ENCODE peak calls at places on chromosomes 16 and 17, in five cellular contexts. One of them, this sample, is unnamed.

GRCh38 chr17:30969989-30970680 is 704 bp upstream of the RNF135 start:
- DNase-seq in CD8-positive, alpha-beta T cell: no peak
- DNase-seq in stimulated activated naive B cell treated with anti-CD40 and anti-IgM and Interleukin-4, amounts not matched to agents 10 μg/mL and 1 μg/mL and 100 μg/mL, for 72 hours: peak
- DNase-seq in anterior cingulate cortex: no peak
- DNase-seq in mesothelial cell of epicardium: peak
- DNase-seq in this sample: no peak

GRCh38 chr16:1832831-1833454 is 5.9 kb downstream of the FAHD1 start:
- DNase-seq in CD8-positive, alpha-beta T cell: no peak
- DNase-seq in stimulated activated naive B cell treated with anti-CD40 and anti-IgM and Interleukin-4, amounts not matched to agents 10 μg/mL and 1 μg/mL and 100 μg/mL, for 72 hours: no peak
- DNase-seq in anterior cingulate cortex: no peak
- DNase-seq in mesothelial cell of epicardium: no peak
- DNase-seq in this sample: no peak

GRCh38 chr17:27488263-27488662 is 32.0 kb downstream of the KSR1 start:
- DNase-seq in CD8-positive, alpha-beta T cell: no peak
- DNase-seq in stimulated activated naive B cell treated with anti-CD40 and anti-IgM and Interleukin-4, amounts not matched to agents 10 μg/mL and 1 μg/mL and 100 μg/mL, for 72 hours: no peak
- DNase-seq in anterior cingulate cortex: no peak
- DNase-seq in mesothelial cell of epicardium: no peak
- DNase-seq in this sample: no peak

GRCh38 chr17:1787301-1787902 is 25.5 kb downstream of the SERPINF1 start:
- DNase-seq in CD8-positive, alpha-beta T cell: no peak
- DNase-seq in stimulated activated naive B cell treated with anti-CD40 and anti-IgM and Interleukin-4, amounts not matched to agents 10 μg/mL and 1 μg/mL and 100 μg/mL, for 72 hours: no peak
- DNase-seq in anterior cingulate cortex: no peak
- DNase-seq in mesothelial cell of epicardium: no peak
- DNase-seq in this sample: no peak

GRCh38 chr16:28090646-28091377 is 27.3 kb upstream of the GSG1L start:
- DNase-seq in CD8-positive, alpha-beta T cell: no peak
- DNase-seq in stimulated activated naive B cell treated with anti-CD40 and anti-IgM and Interleukin-4, amounts not matched to agents 10 μg/mL and 1 μg/mL and 100 μg/mL, for 72 hours: no peak
- DNase-seq in anterior cingulate cortex: no peak
- DNase-seq in mesothelial cell of epicardium: no peak
- DNase-seq in this sample: no peak

GRCh38 chr17:16380640-16381495 is at the start of gene UBB:
- DNase-seq in CD8-positive, alpha-beta T cell: peak
- DNase-seq in stimulated activated naive B cell treated with anti-CD40 and anti-IgM and Interleukin-4, amounts not matched to agents 10 μg/mL and 1 μg/mL and 100 μg/mL, for 72 hours: peak
- DNase-seq in anterior cingulate cortex: peak
- DNase-seq in mesothelial cell of epicardium: peak
- DNase-seq in this sample: peak

GRCh38 chr17:74919440-74920305 is 3.4 kb downstream of the USH1G start:
- DNase-seq in CD8-positive, alpha-beta T cell: no peak
- DNase-seq in stimulated activated naive B cell treated with anti-CD40 and anti-IgM and Interleukin-4, amounts not matched to agents 10 μg/mL and 1 μg/mL and 100 μg/mL, for 72 hours: no peak
- DNase-seq in anterior cingulate cortex: no peak
- DNase-seq in mesothelial cell of epicardium: no peak
- DNase-seq in this sample: no peak

GRCh38 chr17:66123163-66123562 is 68.8 kb downstream of the CEP112 start:
- DNase-seq in CD8-positive, alpha-beta T cell: no peak
- DNase-seq in stimulated activated naive B cell treated with anti-CD40 and anti-IgM and Interleukin-4, amounts not matched to agents 10 μg/mL and 1 μg/mL and 100 μg/mL, for 72 hours: no peak
- DNase-seq in anterior cingulate cortex: no peak
- DNase-seq in mesothelial cell of epicardium: no peak
- DNase-seq in this sample: no peak

GRCh38 chr16:68756250-68757051 is 19.4 kb downstream of the CDH1 start:
- DNase-seq in CD8-positive, alpha-beta T cell: peak
- DNase-seq in stimulated activated naive B cell treated with anti-CD40 and anti-IgM and Interleukin-4, amounts not matched to agents 10 μg/mL and 1 μg/mL and 100 μg/mL, for 72 hours: peak
- DNase-seq in anterior cingulate cortex: no peak
- DNase-seq in mesothelial cell of epicardium: no peak
- DNase-seq in this sample: no peak

GRCh38 chr16:11328172-11329079 is 16.8 kb upstream of the RMI2 start:
- DNase-seq in CD8-positive, alpha-beta T cell: peak
- DNase-seq in stimulated activated naive B cell treated with anti-CD40 and anti-IgM and Interleukin-4, amounts not matched to agents 10 μg/mL and 1 μg/mL and 100 μg/mL, for 72 hours: peak
- DNase-seq in anterior cingulate cortex: no peak
- DNase-seq in mesothelial cell of epicardium: no peak
- DNase-seq in this sample: no peak

GRCh38 chr16:81945665-81946064 is 65.6 kb downstream of the SDR42E1 start:
- DNase-seq in CD8-positive, alpha-beta T cell: no peak
- DNase-seq in stimulated activated naive B cell treated with anti-CD40 and anti-IgM and Interleukin-4, amounts not matched to agents 10 μg/mL and 1 μg/mL and 100 μg/mL, for 72 hours: no peak
- DNase-seq in anterior cingulate cortex: no peak
- DNase-seq in mesothelial cell of epicardium: no peak
- DNase-seq in this sample: no peak

GRCh38 chr17:78903101-78903779 is at the start of gene CEP295NL:
- DNase-seq in CD8-positive, alpha-beta T cell: no peak
- DNase-seq in stimulated activated naive B cell treated with anti-CD40 and anti-IgM and Interleukin-4, amounts not matched to agents 10 μg/mL and 1 μg/mL and 100 μg/mL, for 72 hours: no peak
- DNase-seq in anterior cingulate cortex: peak
- DNase-seq in mesothelial cell of epicardium: no peak
- DNase-seq in this sample: no peak

GRCh38 chr16:85707528-85708095 is 18.9 kb upstream of the GINS2 start:
- DNase-seq in CD8-positive, alpha-beta T cell: no peak
- DNase-seq in stimulated activated naive B cell treated with anti-CD40 and anti-IgM and Interleukin-4, amounts not matched to agents 10 μg/mL and 1 μg/mL and 100 μg/mL, for 72 hours: no peak
- DNase-seq in anterior cingulate cortex: no peak
- DNase-seq in mesothelial cell of epicardium: no peak
- DNase-seq in this sample: no peak

GRCh38 chr16:22189473-22190168 is 16.5 kb upstream of the EEF2K start:
- DNase-seq in CD8-positive, alpha-beta T cell: peak
- DNase-seq in stimulated activated naive B cell treated with anti-CD40 and anti-IgM and Interleukin-4, amounts not matched to agents 10 μg/mL and 1 μg/mL and 100 μg/mL, for 72 hours: peak
- DNase-seq in anterior cingulate cortex: no peak
- DNase-seq in mesothelial cell of epicardium: peak
- DNase-seq in this sample: peak

GRCh38 chr16:86956437-86956836 is 360.8 kb downstream of the C16orf95 start:
- DNase-seq in CD8-positive, alpha-beta T cell: no peak
- DNase-seq in stimulated activated naive B cell treated with anti-CD40 and anti-IgM and Interleukin-4, amounts not matched to agents 10 μg/mL and 1 μg/mL and 100 μg/mL, for 72 hours: no peak
- DNase-seq in anterior cingulate cortex: no peak
- DNase-seq in mesothelial cell of epicardium: no peak
- DNase-seq in this sample: no peak

GRCh38 chr17:58535431-58535830 is 21.0 kb upstream of the MTMR4 start:
- DNase-seq in CD8-positive, alpha-beta T cell: no peak
- DNase-seq in stimulated activated naive B cell treated with anti-CD40 and anti-IgM and Interleukin-4, amounts not matched to agents 10 μg/mL and 1 μg/mL and 100 μg/mL, for 72 hours: no peak
- DNase-seq in anterior cingulate cortex: no peak
- DNase-seq in mesothelial cell of epicardium: no peak
- DNase-seq in this sample: no peak

GRCh38 chr17:61583242-61583641 is 7.8 kb downstream of the NACA2 start:
- DNase-seq in CD8-positive, alpha-beta T cell: no peak
- DNase-seq in stimulated activated naive B cell treated with anti-CD40 and anti-IgM and Interleukin-4, amounts not matched to agents 10 μg/mL and 1 μg/mL and 100 μg/mL, for 72 hours: no peak
- DNase-seq in anterior cingulate cortex: no peak
- DNase-seq in mesothelial cell of epicardium: no peak
- DNase-seq in this sample: no peak

GRCh38 chr17:21161498-21162393 is 35.0 kb downstream of the DHRS7B start:
- DNase-seq in CD8-positive, alpha-beta T cell: no peak
- DNase-seq in stimulated activated naive B cell treated with anti-CD40 and anti-IgM and Interleukin-4, amounts not matched to agents 10 μg/mL and 1 μg/mL and 100 μg/mL, for 72 hours: no peak
- DNase-seq in anterior cingulate cortex: no peak
- DNase-seq in mesothelial cell of epicardium: no peak
- DNase-seq in this sample: no peak

GRCh38 chr16:2799852-2800226 is 1.6 kb downstream of the PRSS41 start:
- DNase-seq in CD8-positive, alpha-beta T cell: no peak
- DNase-seq in stimulated activated naive B cell treated with anti-CD40 and anti-IgM and Interleukin-4, amounts not matched to agents 10 μg/mL and 1 μg/mL and 100 μg/mL, for 72 hours: no peak
- DNase-seq in anterior cingulate cortex: no peak
- DNase-seq in mesothelial cell of epicardium: no peak
- DNase-seq in this sample: no peak

GRCh38 chr16:28084209-28084608 is 20.7 kb upstream of the GSG1L start:
- DNase-seq in CD8-positive, alpha-beta T cell: no peak
- DNase-seq in stimulated activated naive B cell treated with anti-CD40 and anti-IgM and Interleukin-4, amounts not matched to agents 10 μg/mL and 1 μg/mL and 100 μg/mL, for 72 hours: no peak
- DNase-seq in anterior cingulate cortex: no peak
- DNase-seq in mesothelial cell of epicardium: no peak
- DNase-seq in this sample: no peak

GRCh38 chr17:15298176-15298575 is 33.0 kb upstream of the PMP22 start:
- DNase-seq in CD8-positive, alpha-beta T cell: no peak
- DNase-seq in stimulated activated naive B cell treated with anti-CD40 and anti-IgM and Interleukin-4, amounts not matched to agents 10 μg/mL and 1 μg/mL and 100 μg/mL, for 72 hours: no peak
- DNase-seq in anterior cingulate cortex: no peak
- DNase-seq in mesothelial cell of epicardium: no peak
- DNase-seq in this sample: no peak

GRCh38 chr16:73483934-73484712 is 436.2 kb upstream of the ZFHX3 start:
- DNase-seq in CD8-positive, alpha-beta T cell: no peak
- DNase-seq in stimulated activated naive B cell treated with anti-CD40 and anti-IgM and Interleukin-4, amounts not matched to agents 10 μg/mL and 1 μg/mL and 100 μg/mL, for 72 hours: no peak
- DNase-seq in anterior cingulate cortex: no peak
- DNase-seq in mesothelial cell of epicardium: peak
- DNase-seq in this sample: no peak

GRCh38 chr17:9401434-9401833 is 174.2 kb downstream of the STX8 start:
- DNase-seq in CD8-positive, alpha-beta T cell: no peak
- DNase-seq in stimulated activated naive B cell treated with anti-CD40 and anti-IgM and Interleukin-4, amounts not matched to agents 10 μg/mL and 1 μg/mL and 100 μg/mL, for 72 hours: no peak
- DNase-seq in anterior cingulate cortex: no peak
- DNase-seq in mesothelial cell of epicardium: no peak
- DNase-seq in this sample: no peak

GRCh38 chr16:89373355-89374110 is 116.8 kb downstream of the ANKRD11 start:
- DNase-seq in CD8-positive, alpha-beta T cell: no peak
- DNase-seq in stimulated activated naive B cell treated with anti-CD40 and anti-IgM and Interleukin-4, amounts not matched to agents 10 μg/mL and 1 μg/mL and 100 μg/mL, for 72 hours: no peak
- DNase-seq in anterior cingulate cortex: peak
- DNase-seq in mesothelial cell of epicardium: no peak
- DNase-seq in this sample: no peak

GRCh38 chr17:10729334-10730193 is at the start of gene TMEM220:
- DNase-seq in CD8-positive, alpha-beta T cell: peak
- DNase-seq in stimulated activated naive B cell treated with anti-CD40 and anti-IgM and Interleukin-4, amounts not matched to agents 10 μg/mL and 1 μg/mL and 100 μg/mL, for 72 hours: peak
- DNase-seq in anterior cingulate cortex: peak
- DNase-seq in mesothelial cell of epicardium: peak
- DNase-seq in this sample: no peak

GRCh38 chr16:50717109-50717893 is 23.9 kb downstream of the NOD2 start:
- DNase-seq in CD8-positive, alpha-beta T cell: no peak
- DNase-seq in stimulated activated naive B cell treated with anti-CD40 and anti-IgM and Interleukin-4, amounts not matched to agents 10 μg/mL and 1 μg/mL and 100 μg/mL, for 72 hours: no peak
- DNase-seq in anterior cingulate cortex: no peak
- DNase-seq in mesothelial cell of epicardium: no peak
- DNase-seq in this sample: no peak